ENCODE peak calls at places on chromosomes 1 and 21, in seven cellular contexts. R, P, X, Z, H, A and U are unnamed samples.

GRCh38 chr1:117466761-117467160 is 99.5 kb downstream of the MAN1A2 start:
- DNase-seq in A (no peak), H (peak; percentile 30), P (no peak), Z (peak; percentile 25), X (no peak), R (no peak), U (no peak)

GRCh38 chr1:84350550-84350949 is 47.7 kb upstream of the DNASE2B start:
- DNase-seq in A (no peak), H (no peak), P (no peak), R (no peak), Z (no peak), X (no peak), U (no peak)

GRCh38 chr1:113205980-113206766 is 133.2 kb downstream of the LRIG2 start:
- DNase-seq in R (no peak), P (no peak), X (no peak), Z (no peak), H (no peak), A (no peak), U (no peak)

GRCh38 chr1:221925947-221926346 is 184.1 kb upstream of the DUSP10 start:
- DNase-seq in R (no peak), X (no peak), A (no peak), P (no peak), H (peak; percentile 67), Z (no peak), U (no peak)

GRCh38 chr1:38046884-38047602 is 450 bp upstream of the POU3F1 start:
- DNase-seq in R (peak; percentile 80), A (peak; percentile 25), Z (peak; percentile 92), H (peak; percentile 58), P (peak; percentile 38), X (peak; percentile 63), U (no peak)

GRCh38 chr1:85148524-85149250 is 52.1 kb downstream of the SYDE2 start:
- DNase-seq in X (no peak), R (no peak), P (no peak), Z (peak; percentile 82), H (no peak), A (no peak), U (peak; percentile 64)

GRCh38 chr1:186212574-186213224 is 162.4 kb downstream of the TPR start:
- DNase-seq in Z (peak; percentile 93), H (peak; percentile 82), P (peak; percentile 80), A (peak; percentile 10), R (peak; percentile 11), X (peak; percentile 89), U (peak; percentile 92)

GRCh38 chr1:27637052-27637451 is 2.1 kb upstream of the FGR start:
- DNase-seq in P (no peak), H (no peak), Z (no peak), R (no peak), A (no peak), X (no peak), U (no peak)

GRCh38 chr1:6260961-6261614 is at the start of gene GPR153:
- DNase-seq in Z (peak; percentile 82), A (peak; percentile 15), P (no peak), H (peak; percentile 77), R (peak; percentile 48), X (no peak), U (no peak)

GRCh38 chr1:98792123-98792522 is 130.6 kb downstream of the SNX7 start:
- DNase-seq in X (peak; percentile 16), R (no peak), Z (peak; percentile 9), A (no peak), H (peak; percentile 51), P (no peak), U (peak; percentile 34)

GRCh38 chr1:155068599-155068998 is 5.1 kb downstream of the EFNA4 start:
- DNase-seq in Z (no peak), R (no peak), H (no peak), A (no peak), P (no peak), X (no peak), U (no peak)

GRCh38 chr21:41763398-41763931 is 3.4 kb downstream of the RIPK4 start:
- DNase-seq in H (peak; percentile 50), A (no peak), P (no peak), Z (no peak), X (no peak), R (no peak), U (no peak)

GRCh38 chr1:54408701-54409066 is 2.5 kb upstream of the SSBP3 start:
- DNase-seq in P (no peak), A (no peak), X (no peak), Z (no peak), H (no peak), R (no peak), U (no peak)

GRCh38 chr1:21901473-21901847 is 35.6 kb downstream of the HSPG2 start:
- DNase-seq in X (no peak), A (no peak), Z (peak; percentile 72), R (no peak), H (no peak), P (no peak), U (no peak)

GRCh38 chr21:39640754-39641153 is 28.0 kb downstream of the B3GALT5 start:
- DNase-seq in X (no peak), R (no peak), Z (no peak), H (no peak), P (no peak), A (no peak), U (no peak)

GRCh38 chr1:169395956-169396355 is 28.0 kb downstream of the BLZF1 start:
- DNase-seq in P (no peak), H (no peak), X (no peak), A (no peak), Z (peak; percentile 9), R (no peak), U (no peak)

GRCh38 chr1:12095822-12096263 is 32.7 kb downstream of the TNFRSF8 start:
- DNase-seq in X (no peak), H (peak; percentile 3), R (no peak), A (no peak), P (no peak), Z (peak; percentile 14), U (no peak)

GRCh38 chr1:228650141-228650540 is 85.1 kb upstream of the RHOU start:
- DNase-seq in H (no peak), X (no peak), A (no peak), P (no peak), R (no peak), Z (no peak), U (no peak)

GRCh38 chr1:55043726-55044125 is 4.4 kb downstream of the PCSK9 start:
- DNase-seq in P (no peak), X (no peak), A (no peak), R (no peak), Z (no peak), H (no peak), U (no peak)

GRCh38 chr1:91569411-91570104 is 68.9 kb downstream of the CDC7 start:
- DNase-seq in P (peak; percentile 24), H (peak; percentile 85), X (peak; percentile 83), R (peak; percentile 55), Z (peak; percentile 99), A (no peak), U (peak; percentile 93)

GRCh38 chr21:46130721-46131720 is 24.4 kb downstream of the FTCD start:
- DNase-seq in A (no peak), R (no peak), X (no peak), Z (peak; percentile 67), H (no peak), P (no peak), U (no peak)

GRCh38 chr1:38371505-38371844 is 324.9 kb upstream of the POU3F1 start:
- DNase-seq in H (no peak), A (no peak), P (no peak), R (no peak), Z (no peak), X (no peak), U (no peak)

GRCh38 chr1:202959276-202959620 is 1.1 kb upstream of the ADIPOR1 start:
- DNase-seq in H (peak; percentile 94), X (peak; percentile 49), A (no peak), Z (peak; percentile 81), R (no peak), P (peak; percentile 43), U (no peak)

GRCh38 chr1:153494976-153495535 is 34.6 kb upstream of the S100A7 start:
- DNase-seq in R (peak; percentile 76), A (no peak), X (peak; percentile 52), Z (peak; percentile 73), H (peak; percentile 88), P (peak; percentile 56), U (no peak)

GRCh38 chr1:204885288-204885711 is 14.6 kb downstream of the NFASC start:
- DNase-seq in H (no peak), R (peak; percentile 40), A (no peak), P (no peak), Z (peak; percentile 23), X (no peak), U (peak; percentile 17)

GRCh38 chr1:47679826-47680225 is 242.0 kb downstream of the FOXD2 start:
- DNase-seq in Z (no peak), H (no peak), P (no peak), A (no peak), R (no peak), X (no peak), U (no peak)

GRCh38 chr1:210262167-210262896 is 29.7 kb downstream of the SERTAD4 start:
- DNase-seq in A (no peak), H (peak; percentile 67), Z (peak; percentile 94), R (no peak), X (peak; percentile 17), P (no peak), U (no peak)

GRCh38 chr1:55378582-55378981 is 163.4 kb upstream of the USP24 start:
- DNase-seq in P (peak; percentile 38), A (no peak), Z (peak; percentile 74), H (peak; percentile 84), X (peak; percentile 26), R (peak; percentile 23), U (no peak)

GRCh38 chr1:106022312-106022902 is 1034.1 kb upstream of the PRMT6 start:
- DNase-seq in X (no peak), Z (peak; percentile 10), A (no peak), P (no peak), H (peak; percentile 51), R (no peak), U (no peak)
- TF ChIP-seq CTCF in X (no peak), Z (no peak), A (no peak), P (peak; percentile 5), H (peak; percentile 68), R (no peak), U (peak; percentile 1)

GRCh38 chr1:200892546-200892945 is 2.2 kb upstream of the INAVA start:
- DNase-seq in H (no peak), A (no peak), P (no peak), R (no peak), Z (no peak), X (no peak), U (no peak)
- H3K4me3 ChIP-seq in H (peak overlapping the region; percentile 67), A (peak overlapping the region; percentile 70), P (no peak overlapping the region), R (no peak overlapping the region), Z (no peak overlapping the region), X (no peak overlapping the region), U (no peak overlapping the region)

GRCh38 chr1:151189638-151190445 is at the start of gene VPS72:
- DNase-seq in P (peak; percentile 80), X (peak; percentile 90), H (peak; percentile 90), Z (peak; percentile 94), R (peak; percentile 90), A (peak; percentile 77), U (no peak)
- TF ChIP-seq CTCF in P (no peak), X (no peak), H (no peak), Z (no peak), R (peak; percentile 69), A (no peak), U (no peak)

DNA sequence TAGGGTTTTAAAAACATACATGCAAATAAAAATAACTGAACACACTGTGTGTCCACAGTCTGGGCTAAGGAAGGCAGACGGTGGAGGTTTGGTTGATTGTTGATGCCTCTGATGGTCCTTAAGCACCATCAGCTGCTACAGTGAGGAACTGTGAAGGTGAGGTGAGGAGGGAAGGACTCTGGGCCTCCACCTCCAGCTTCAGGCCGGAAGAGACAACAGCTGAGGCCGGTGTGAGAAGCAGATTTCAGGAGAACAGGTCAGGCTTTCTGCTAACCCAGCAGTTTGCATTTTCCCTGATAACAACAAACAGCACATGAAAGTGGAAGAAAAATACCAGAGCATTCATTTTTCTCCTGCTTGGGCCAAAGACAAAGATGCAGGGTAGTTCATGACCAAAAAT is 189.9 kb upstream of the AJAP1 start:
- DNase-seq in A (no peak), Z (no peak), P (no peak), X (no peak), H (no peak), R (no peak), U (no peak)
- H3K4me3 ChIP-seq in A (no peak overlapping the region), Z (no peak overlapping the region), P (no peak overlapping the region), X (no peak overlapping the region), H (no peak overlapping the region), R (no peak overlapping the region), U (no peak overlapping the region)